ENCODE peak calls at places on chromosome 5, in seven cellular contexts. C is GM12891, F is H1, A is SK-N-SH, Z is K562, D is GM12878, L is HepG2. S is an unnamed sample.

GRCh38 chr5:67141644-67142043 is 55.0 kb downstream of the CD180 start:
- DNase-seq in C (no peak), F (no peak), A (no peak), Z (no peak), D (no peak), L (no peak), S (no peak)

GRCh38 chr5:96093890-96094381 is 132.3 kb upstream of the ELL2 start:
- DNase-seq in C (no peak), F (no peak), A (no peak), Z (no peak), D (no peak), L (peak), S (no peak)

GRCh38 chr5:153551537-153552079 is 61.1 kb downstream of the GRIA1 start:
- DNase-seq in C (no peak), F (no peak), A (peak), Z (no peak), D (no peak), L (no peak), S (no peak)

GRCh38 chr5:63154480-63155309 is 576.1 kb downstream of the LRRC70 start:
- DNase-seq in C (no peak), F (no peak), A (no peak), Z (no peak), D (no peak), L (no peak), S (no peak)

GRCh38 chr5:156584856-156585255 is 257.9 kb downstream of the SGCD start:
- DNase-seq in C (no peak), F (no peak), A (no peak), Z (no peak), D (no peak), L (no peak), S (no peak)

GRCh38 chr5:180467028-180467427 is 27.2 kb upstream of the CNOT6 start:
- DNase-seq in C (no peak), F (no peak), A (no peak), Z (no peak), D (no peak), L (no peak), S (no peak)

GRCh38 chr5:126119894-126120442 is 303.2 kb upstream of the GRAMD2B start:
- DNase-seq in C (no peak), F (no peak), A (no peak), Z (no peak), D (no peak), L (no peak), S (no peak)

GRCh38 chr5:102863058-102863457 is 108.0 kb downstream of the PAM start:
- DNase-seq in C (no peak), F (no peak), A (no peak), Z (no peak), D (no peak), L (no peak), S (no peak)

GRCh38 chr5:146653560-146653959 is 137.6 kb upstream of the GPR151 start:
- DNase-seq in C (no peak), F (no peak), A (peak), Z (no peak), D (no peak), L (no peak), S (no peak)

GRCh38 chr5:43007911-43008368 is 32.2 kb downstream of the ANXA2R start:
- DNase-seq in C (peak), F (peak), A (peak), Z (peak), D (no peak), L (peak), S (no peak)
- TF ChIP-seq TAF1 in C (peak), F (no peak), A (no peak), Z (peak), D (peak), L (peak), S (peak)

GRCh38 chr5:89265511-89266169 is 382.7 kb upstream of the MEF2C start:
- DNase-seq in C (no peak), F (no peak), A (no peak), Z (no peak), D (no peak), L (no peak), S (no peak)
- TF ChIP-seq TAF1 in C (no peak), F (no peak), A (no peak), Z (no peak), D (no peak), L (no peak), S (no peak)

GRCh38 chr5:77083088-77083487 is 4.0 kb downstream of the ZBED3 start:
- DNase-seq in C (no peak), F (no peak), A (no peak), Z (no peak), D (no peak), L (no peak), S (no peak)
- TF ChIP-seq TAF1 in C (no peak), F (no peak), A (no peak), Z (no peak), D (no peak), L (no peak), S (no peak)

DNA sequence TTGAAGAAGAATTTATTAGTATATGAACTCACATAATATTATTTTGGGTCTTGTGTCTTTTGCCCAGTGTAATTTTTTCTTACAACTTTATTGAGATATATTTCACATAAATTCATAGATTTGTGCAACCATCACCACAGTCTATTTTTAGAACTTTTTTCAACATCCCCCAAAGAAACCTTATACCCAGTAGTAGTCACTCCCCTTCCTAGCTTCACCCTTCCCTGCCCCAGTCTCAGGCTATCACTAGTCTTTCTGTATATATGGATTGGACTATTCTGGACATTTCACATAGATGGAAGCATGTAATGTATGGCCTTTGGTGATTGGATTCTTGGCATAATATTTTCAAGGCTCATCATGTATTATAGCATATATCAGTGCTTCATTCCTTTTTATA is 67.8 kb downstream of the MAN2A1 start:
- DNase-seq in C (no peak), F (no peak), A (no peak), Z (no peak), D (no peak), L (no peak), S (no peak)
- TF ChIP-seq TAF1 in C (no peak), F (no peak), A (no peak), Z (no peak), D (no peak), L (no peak), S (no peak)

DNA sequence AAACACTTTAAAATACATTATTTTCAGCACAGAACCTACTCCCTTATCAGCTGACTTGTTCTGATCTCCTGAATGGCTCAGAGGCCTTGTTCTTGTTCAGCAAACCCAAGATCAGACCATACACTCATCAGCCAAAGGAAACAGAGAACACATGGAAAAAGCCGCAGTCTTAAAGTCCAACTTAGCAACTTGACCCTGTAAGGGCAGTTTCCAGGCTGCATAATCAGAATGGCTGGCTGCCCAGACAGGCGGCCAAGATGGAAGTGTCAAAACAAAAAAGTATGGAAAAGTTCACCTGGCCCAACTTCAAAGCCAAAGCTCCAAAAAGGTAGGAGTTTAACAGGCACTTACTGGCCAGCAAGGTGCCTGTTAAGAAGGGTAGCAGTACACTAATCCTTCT is 56.3 kb downstream of the SIL1 start:
- DNase-seq in C (no peak), F (no peak), A (no peak), Z (no peak), D (no peak), L (peak), S (no peak)
- TF ChIP-seq TAF1 in C (no peak), F (no peak), A (no peak), Z (no peak), D (no peak), L (no peak), S (no peak)

DNA sequence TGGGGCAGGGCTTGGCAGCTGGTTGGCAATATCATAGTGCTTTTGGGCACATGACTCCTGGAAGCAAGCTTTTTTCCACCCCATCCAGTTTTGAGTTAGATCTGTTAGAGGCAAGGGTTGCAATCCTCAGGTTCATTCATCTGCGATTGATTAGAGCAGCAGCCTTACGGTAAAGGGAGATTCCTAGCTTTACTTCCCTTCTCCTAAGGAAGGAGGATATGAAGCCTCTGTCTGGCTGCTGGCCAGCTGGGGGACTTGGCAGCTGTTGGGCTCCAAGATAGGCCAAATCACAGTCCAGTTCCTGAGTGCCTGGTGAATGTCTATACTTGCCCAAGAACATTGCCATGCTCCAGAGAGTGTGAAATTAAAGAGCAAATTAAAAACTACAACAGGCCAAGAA is 113.4 kb upstream of the CCNH start:
- DNase-seq in C (no peak), F (no peak), A (no peak), Z (no peak), D (no peak), L (no peak), S (no peak)
- TF ChIP-seq TAF1 in C (no peak), F (no peak), A (no peak), Z (no peak), D (no peak), L (no peak), S (no peak)

GRCh38 chr5:139897982-139898381 is 102.4 kb downstream of the PSD2 start:
- DNase-seq in C (no peak), F (no peak), A (no peak), Z (no peak), D (no peak), L (no peak), S (no peak)

GRCh38 chr5:139901251-139901575 is 105.6 kb downstream of the PSD2 start:
- DNase-seq in C (no peak), F (no peak), A (no peak), Z (no peak), D (no peak), L (no peak), S (no peak)

GRCh38 chr5:139897342-139897741 is 101.7 kb downstream of the PSD2 start:
- DNase-seq in C (no peak), F (no peak), A (no peak), Z (no peak), D (no peak), L (no peak), S (no peak)

GRCh38 chr5:139900546-139901250 is 105.1 kb downstream of the PSD2 start:
- DNase-seq in C (no peak), F (no peak), A (no peak), Z (no peak), D (no peak), L (no peak), S (no peak)

DNA sequence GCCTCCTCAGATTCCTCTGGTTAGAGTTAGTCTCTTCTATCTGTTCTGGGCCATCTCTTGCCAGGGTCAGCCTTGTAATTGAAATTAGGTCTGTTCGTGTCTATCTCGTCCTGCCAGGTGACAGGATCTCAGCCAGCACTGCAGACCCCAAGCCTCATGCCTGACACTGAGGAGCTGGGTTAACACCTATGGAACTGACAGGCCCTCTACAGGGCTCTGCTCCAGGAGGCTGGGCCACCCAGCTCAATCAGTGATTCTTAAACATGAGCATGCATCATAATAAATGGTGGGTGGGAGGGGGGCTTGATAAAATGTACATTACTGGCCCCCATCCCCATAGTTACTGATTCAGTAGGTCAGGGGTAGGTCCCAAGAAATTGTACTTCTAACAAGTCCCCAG is 103.4 kb downstream of the PSD2 start:
- DNase-seq in C (no peak), F (no peak), A (no peak), Z (no peak), D (no peak), L (no peak), S (no peak)
- TF ChIP-seq TAF1 in C (no peak), F (no peak), A (no peak), Z (no peak), D (no peak), L (no peak), S (no peak)

S was measured in GM12892.